ENCODE peak calls at places on chromosomes 2 and 18, in four cellular contexts. P is suprapubic skin; G is stimulated activated CD4-positive, alpha-beta T cell treated with anti-CD3 and anti-CD28 coated beads, TNF-alpha, amount 100 ng/mL, for 48 hours; L is nephron progenitor cell. S is an unnamed sample.

GRCh38 chr18:8091042-8091441 is 518.2 kb upstream of the RAB12 start:
- DNase-seq in P (no peak), L (no peak), G (no peak), S (no peak)

GRCh38 chr2:39550701-39551285 is 113.7 kb upstream of the MAP4K3 start:
- DNase-seq in P (no peak), G (no peak), L (no peak), S (no peak)

GRCh38 chr2:240640939-240641338 is 15.7 kb downstream of the GPR35 start:
- DNase-seq in L (peak), G (no peak), P (peak), S (peak)

GRCh38 chr2:181946444-181947127 is 39.1 kb upstream of the PPP1R1C start:
- DNase-seq in L (no peak), P (no peak), G (no peak), S (no peak)

GRCh38 chr18:73136134-73136533 is 268.3 kb upstream of the NETO1 start:
- DNase-seq in P (no peak), L (no peak), G (no peak), S (no peak)

GRCh38 chr2:191202209-191202721 is 42.9 kb upstream of the MYO1B start:
- DNase-seq in P (no peak), L (no peak), G (no peak), S (no peak)

GRCh38 chr2:47534179-47534919 is 131.4 kb downstream of the MSH2 start:
- DNase-seq in P (no peak), L (peak), G (no peak), S (peak)

GRCh38 chr18:49756135-49756534 is 57.2 kb downstream of the ACAA2 start:
- DNase-seq in L (no peak), G (no peak), P (peak), S (no peak)

GRCh38 chr2:239307921-239308620 is 92.7 kb downstream of the HDAC4 start:
- DNase-seq in G (no peak), P (peak), L (no peak), S (no peak)

GRCh38 chr18:58257461-58257860 is 213.4 kb downstream of the NEDD4L start:
- DNase-seq in L (peak), G (no peak), P (no peak), S (peak)

GRCh38 chr2:198100323-198100722 is 295.9 kb downstream of the PLCL1 start:
- DNase-seq in G (no peak), P (no peak), L (no peak), S (no peak)

GRCh38 chr2:239826786-239827510 is 198.2 kb downstream of the NDUFA10 start:
- DNase-seq in L (no peak), G (no peak), P (peak), S (no peak)

GRCh38 chr2:51812138-51812866 is 780.4 kb upstream of the NRXN1 start:
- DNase-seq in G (no peak), P (no peak), L (no peak), S (no peak)

GRCh38 chr2:75465317-75465998 is 95.3 kb downstream of the EVA1A start:
- DNase-seq in G (no peak), P (no peak), L (no peak), S (no peak)

GRCh38 chr18:62721837-62722795 is 6.8 kb downstream of the PHLPP1 start:
- DNase-seq in L (no peak), G (no peak), P (no peak), S (no peak)

GRCh38 chr2:16330571-16331351 is 334.9 kb downstream of the CYRIA start:
- DNase-seq in P (no peak), G (no peak), L (peak), S (no peak)

GRCh38 chr2:29950432-29950943 is 29.1 kb upstream of the ALK start:
- DNase-seq in G (no peak), P (no peak), L (no peak), S (no peak)

GRCh38 chr2:181588546-181588945 is 68.4 kb downstream of the CERKL start:
- DNase-seq in G (no peak), L (no peak), P (no peak), S (no peak)

GRCh38 chr18:55878224-55878623 is 290.2 kb upstream of the TCF4 start:
- DNase-seq in P (no peak), G (no peak), L (no peak), S (no peak)

GRCh38 chr18:64202229-64202835 is 53.4 kb upstream of the LINC00305 start:
- DNase-seq in G (no peak), L (no peak), P (no peak), S (no peak)

GRCh38 chr18:36143391-36143790 is 13.7 kb downstream of the ELP2 start:
- DNase-seq in L (no peak), G (no peak), P (no peak), S (no peak)

GRCh38 chr2:66236816-66237469 is 198.0 kb upstream of the MEIS1 start:
- DNase-seq in G (no peak), P (no peak), L (no peak), S (no peak)

GRCh38 chr2:36613801-36614200 is 15.8 kb upstream of the FEZ2 start:
- DNase-seq in G (no peak), L (no peak), P (no peak), S (no peak)

GRCh38 chr2:55843096-55843991 is 80.2 kb downstream of the EFEMP1 start:
- DNase-seq in G (no peak), L (peak), P (no peak), S (no peak)

GRCh38 chr18:79405781-79406575 is 10.2 kb downstream of the NFATC1 start:
- DNase-seq in G (peak), P (no peak), L (no peak), S (peak)

GRCh38 chr2:109466674-109467575 is 146.8 kb downstream of the SEPTIN10 start:
- DNase-seq in G (no peak), L (no peak), P (peak), S (no peak)

GRCh38 chr2:227828385-227828990 is 14.8 kb downstream of the CCL20 start:
- DNase-seq in L (no peak), G (no peak), P (no peak), S (no peak)

GRCh38 chr2:119387381-119388129 is 20.8 kb downstream of the DBI start:
- DNase-seq in P (peak), L (no peak), G (no peak), S (no peak)

GRCh38 chr18:68429809-68430208 is 285.1 kb downstream of the TMX3 start:
- DNase-seq in P (no peak), G (no peak), L (no peak), S (no peak)

GRCh38 chr2:7209776-7210555 is 292.8 kb downstream of the RNF144A start:
- DNase-seq in L (no peak), G (no peak), P (no peak), S (no peak)

GRCh38 chr2:37653805-37654378 is 17.6 kb downstream of the CDC42EP3 start:
- DNase-seq in P (no peak), G (no peak), L (no peak), S (no peak)

GRCh38 chr2:232545511-232546375 is 4.6 kb downstream of the TIGD1 start:
- DNase-seq in P (peak), G (no peak), L (no peak), S (no peak)

GRCh38 chr18:5951515-5952081 is 56.3 kb upstream of the TMEM200C start:
- DNase-seq in L (no peak), P (no peak), G (no peak), S (no peak)

S was measured in glutamatergic neuron.